ENCODE peak calls at places on chromosomes 16 and 17, in four cellular contexts. J is gastrocnemius medialis, Y is ascending aorta, O is transverse colon. B is an unnamed sample.

GRCh38 chr17:22512506-22512905 is 820.2 kb downstream of the KCNJ18 start:
- DNase-seq in O (no peak), J (no peak), Y (no peak), B (no peak)

GRCh38 chr17:76550712-76551615 is 11.1 kb downstream of the PRCD start:
- DNase-seq in Y (no peak), J (no peak), O (no peak), B (no peak)

GRCh38 chr17:55527520-55528118 is 16.4 kb upstream of the SMIM36 start:
- DNase-seq in O (no peak), J (peak; percentile 18), Y (no peak), B (peak; percentile 42)

GRCh38 chr16:63612462-63613227 is 1509.2 kb downstream of the CDH11 start:
- DNase-seq in Y (no peak), J (no peak), O (no peak), B (no peak)

GRCh38 chr17:19744922-19745757 is 3.0 kb downstream of the ALDH3A1 start:
- DNase-seq in O (peak; percentile 96), Y (peak; percentile 97), J (peak; percentile 71), B (peak; percentile 97)

GRCh38 chr17:50620848-50621247 is 13.8 kb upstream of the ABCC3 start:
- DNase-seq in J (no peak), O (no peak), Y (no peak), B (no peak)

GRCh38 chr17:8859029-8859803 is 8.3 kb downstream of the PIK3R6 start:
- DNase-seq in O (no peak), J (no peak), Y (peak; percentile 50), B (no peak)

GRCh38 chr16:50354629-50355456 is 13.9 kb downstream of the BRD7 start:
- DNase-seq in J (no peak), Y (no peak), O (no peak), B (no peak)

GRCh38 chr17:45090711-45091110 is 29.6 kb downstream of the NMT1 start:
- DNase-seq in Y (no peak), O (no peak), J (no peak), B (no peak)

GRCh38 chr17:1649116-1649843 is 386 bp downstream of the RILP start:
- DNase-seq in Y (peak; percentile 95), J (peak; percentile 63), O (peak; percentile 81), B (peak; percentile 82)

GRCh38 chr17:39626171-39626670 is 531 bp upstream of the PPP1R1B start:
- DNase-seq in O (peak; percentile 34), J (no peak), Y (peak; percentile 59), B (no peak)

GRCh38 chr17:40342575-40343058 is 21.9 kb downstream of the GJD3 start:
- DNase-seq in J (no peak), Y (no peak), O (peak; percentile 35), B (no peak)

GRCh38 chr16:74738134-74738541 is 36.5 kb downstream of the FA2H start:
- DNase-seq in J (no peak), O (peak; percentile 39), Y (no peak), B (no peak)

GRCh38 chr17:79888811-79889634 is 49.8 kb upstream of the CBX4 start:
- DNase-seq in O (no peak), Y (no peak), J (no peak), B (no peak)

GRCh38 chr16:69498926-69499325 is 66.8 kb upstream of the NFAT5 start:
- DNase-seq in J (no peak), Y (no peak), O (no peak), B (no peak)

GRCh38 chr16:69495821-69496220 is 69.9 kb upstream of the NFAT5 start:
- DNase-seq in O (no peak), Y (no peak), J (no peak), B (no peak)

GRCh38 chr16:69497876-69498596 is 67.7 kb upstream of the NFAT5 start:
- DNase-seq in J (no peak), Y (no peak), O (no peak), B (no peak)

GRCh38 chr16:69496376-69496775 is 69.4 kb upstream of the NFAT5 start:
- DNase-seq in O (no peak), Y (no peak), J (no peak), B (no peak)

DNA sequence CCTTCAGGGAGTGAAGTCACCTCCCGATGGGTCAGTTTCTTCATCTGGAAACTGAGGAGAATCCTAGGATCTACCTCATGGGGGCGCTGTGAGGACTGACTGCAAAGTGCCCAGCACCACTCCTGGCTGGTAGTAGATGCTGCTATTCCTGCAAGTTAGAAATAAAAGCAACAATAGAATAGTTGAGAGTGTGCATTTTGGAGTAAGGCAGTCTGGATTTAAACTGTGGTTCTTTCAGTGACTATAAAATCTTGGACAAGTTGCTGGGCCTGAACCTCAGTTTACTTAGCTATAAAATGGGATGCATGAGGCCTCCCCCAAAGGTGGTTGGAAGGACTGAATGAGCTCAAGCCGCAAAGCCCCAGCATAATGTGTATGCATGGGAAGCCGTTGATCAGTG is 70.6 kb downstream of the CYB5B start:
- DNase-seq in Y (no peak), J (no peak), O (peak; percentile 31), B (no peak)
- TF ChIP-seq CTCF in Y (no peak), J (no peak), O (peak; percentile 13), B (no peak)

DNA sequence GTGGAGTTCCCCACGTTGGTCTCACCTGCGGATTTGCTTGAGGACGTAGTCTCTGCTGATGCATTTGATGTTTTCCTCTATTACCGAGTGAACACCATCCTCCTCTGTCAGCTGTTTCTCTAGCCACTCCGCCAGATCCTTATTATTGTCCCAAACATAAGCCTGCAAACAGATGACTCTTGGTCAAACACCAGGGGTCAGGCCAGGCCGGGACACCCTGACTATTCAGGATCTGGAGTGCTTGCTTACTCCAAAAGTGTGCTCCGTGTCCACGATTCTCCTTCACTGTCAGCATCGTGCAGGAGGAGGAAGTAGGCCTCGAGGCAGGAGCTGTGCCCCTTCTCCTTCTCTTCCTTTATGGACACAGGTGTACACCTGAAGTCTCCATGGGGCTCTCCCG is 140.2 kb downstream of the AATF start:
- DNase-seq in Y (no peak), J (no peak), O (no peak), B (no peak)
- TF ChIP-seq CTCF in Y (no peak), J (no peak), O (no peak), B (no peak)

GRCh38 chr16:71500964-71501363 is 11.8 kb upstream of the ZNF19 start:
- DNase-seq in Y (no peak), J (no peak), O (no peak), B (no peak)
- TF ChIP-seq CTCF in Y (no peak), J (no peak), O (no peak), B (no peak)

GRCh38 chr17:47072881-47073280 is 93.8 kb upstream of the RPRML start:
- DNase-seq in Y (no peak), J (no peak), O (no peak), B (no peak)

GRCh38 chr17:47063475-47063874 is 84.4 kb upstream of the RPRML start:
- DNase-seq in Y (no peak), J (no peak), O (no peak), B (no peak)

GRCh38 chr17:47064684-47065083 is 85.6 kb upstream of the RPRML start:
- DNase-seq in J (no peak), O (no peak), Y (no peak), B (no peak)

GRCh38 chr17:47066095-47066494 is 87.0 kb upstream of the RPRML start:
- DNase-seq in J (no peak), O (no peak), Y (no peak), B (no peak)

DNA sequence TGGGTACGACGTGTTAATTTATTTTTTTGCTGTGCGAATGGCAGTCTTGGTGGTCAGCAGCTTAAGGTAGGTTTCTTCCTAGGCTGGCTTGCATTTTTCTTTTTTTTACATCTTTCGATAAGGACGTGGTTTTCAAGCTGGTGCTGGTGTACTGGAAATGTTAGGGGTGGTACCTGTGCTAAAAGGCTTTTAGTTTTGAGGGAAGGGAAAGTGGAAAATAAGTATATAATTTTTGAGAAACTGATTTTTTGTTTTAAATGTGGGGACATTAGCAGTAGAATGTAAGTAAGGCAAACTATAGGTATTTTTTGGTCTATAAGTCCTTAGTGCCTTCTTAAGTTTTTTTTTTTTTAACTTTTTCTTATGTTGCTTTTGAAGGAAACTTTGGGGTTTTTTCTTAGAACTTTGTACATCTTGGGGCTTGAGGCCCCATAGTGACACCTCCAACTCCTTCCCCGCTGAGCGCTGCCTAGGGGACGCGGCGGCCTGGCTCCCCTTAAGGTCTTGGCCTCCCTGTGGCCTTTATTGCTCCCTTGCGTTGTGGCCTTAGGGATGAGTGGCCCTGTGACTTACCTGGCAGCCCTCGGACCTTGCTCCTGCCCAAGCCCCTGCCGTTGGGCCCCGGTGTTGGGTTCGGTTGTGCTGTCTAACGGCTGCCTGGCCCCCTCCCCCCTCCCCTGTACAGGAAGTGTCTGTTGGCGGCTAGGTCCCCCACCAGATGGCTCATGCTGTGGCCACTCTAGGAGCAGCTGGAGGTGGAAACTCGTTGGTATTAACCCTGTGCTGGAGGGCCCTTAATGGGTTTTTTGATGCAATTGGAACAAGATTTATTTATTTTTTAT is 88.0 kb upstream of the RPRML start:
- DNase-seq in O (peak; percentile 79), Y (peak; percentile 86), J (peak; percentile 68), B (peak; percentile 59)
- TF ChIP-seq CTCF in O (peak; percentile 32), Y (no peak), J (peak; percentile 5), B (no peak)

GRCh38 chr17:42743595-42744282 is 1.1 kb downstream of the EZH1 start:
- DNase-seq in O (no peak), J (no peak), Y (no peak), B (no peak)
- TF ChIP-seq CTCF in O (peak; percentile 17), J (no peak), Y (no peak), B (no peak)

B was measured in mesothelial cell of epicardium.